ENCODE peak calls at places on chromosomes 7 and 10, in seven cellular contexts. One of them, this sample, is unnamed.
A peak's percentile ranks its signal among the peaks of the same experiment; 100 is the strongest.

GRCh38 chr10:79985481-79986072 is 36.7 kb upstream of the SFTPD start:
- DNase-seq in hepatocyte: peak; percentile 22
- DNase-seq in CD8-positive, alpha-beta memory T cell: no peak
- DNase-seq in astrocyte of the cerebellum: no peak
- DNase-seq in endothelial cell: no peak
- DNase-seq in T1000: no peak
- DNase-seq in NCI-H1048: no peak
- DNase-seq in this sample: no peak

GRCh38 chr10:117222552-117223412 is 18.1 kb upstream of the SLC18A2 start:
- DNase-seq in hepatocyte: no peak
- DNase-seq in CD8-positive, alpha-beta memory T cell: no peak
- DNase-seq in astrocyte of the cerebellum: no peak
- DNase-seq in endothelial cell: no peak
- DNase-seq in T1000: no peak
- DNase-seq in NCI-H1048: no peak
- DNase-seq in this sample: no peak

GRCh38 chr10:58972576-58973234 is 203.7 kb upstream of the PHYHIPL start:
- DNase-seq in hepatocyte: no peak
- DNase-seq in CD8-positive, alpha-beta memory T cell: no peak
- DNase-seq in astrocyte of the cerebellum: no peak
- DNase-seq in endothelial cell: no peak
- DNase-seq in T1000: no peak
- DNase-seq in NCI-H1048: no peak
- DNase-seq in this sample: no peak

GRCh38 chr10:52250562-52250961 is 63.5 kb upstream of the DKK1 start:
- DNase-seq in hepatocyte: no peak
- DNase-seq in CD8-positive, alpha-beta memory T cell: no peak
- DNase-seq in astrocyte of the cerebellum: no peak
- DNase-seq in endothelial cell: no peak
- DNase-seq in T1000: no peak
- DNase-seq in NCI-H1048: no peak
- DNase-seq in this sample: no peak

GRCh38 chr7:105613611-105614330 is 32.5 kb upstream of the EFCAB10 start:
- DNase-seq in hepatocyte: no peak
- DNase-seq in CD8-positive, alpha-beta memory T cell: no peak
- DNase-seq in astrocyte of the cerebellum: no peak
- DNase-seq in endothelial cell: no peak
- DNase-seq in T1000: no peak
- DNase-seq in NCI-H1048: no peak
- DNase-seq in this sample: no peak

GRCh38 chr7:57868771-57869483 is 418.9 kb downstream of the ZNF716 start:
- DNase-seq in hepatocyte: peak; percentile 3
- DNase-seq in CD8-positive, alpha-beta memory T cell: no peak
- DNase-seq in astrocyte of the cerebellum: no peak
- DNase-seq in endothelial cell: no peak
- DNase-seq in T1000: no peak
- DNase-seq in NCI-H1048: no peak
- DNase-seq in this sample: no peak

GRCh38 chr7:96996111-96996936 is 9.0 kb upstream of the DLX6 start:
- DNase-seq in hepatocyte: no peak
- DNase-seq in CD8-positive, alpha-beta memory T cell: no peak
- DNase-seq in astrocyte of the cerebellum: no peak
- DNase-seq in endothelial cell: no peak
- DNase-seq in T1000: no peak
- DNase-seq in NCI-H1048: no peak
- DNase-seq in this sample: no peak

GRCh38 chr10:2772135-2772534 is 295.2 kb upstream of the PFKP start:
- DNase-seq in hepatocyte: no peak
- DNase-seq in CD8-positive, alpha-beta memory T cell: no peak
- DNase-seq in astrocyte of the cerebellum: no peak
- DNase-seq in endothelial cell: no peak
- DNase-seq in T1000: no peak
- DNase-seq in NCI-H1048: no peak
- DNase-seq in this sample: no peak

GRCh38 chr10:87818505-87819273 is 663 bp upstream of the ATAD1 start:
- DNase-seq in hepatocyte: peak; percentile 51
- DNase-seq in CD8-positive, alpha-beta memory T cell: peak; percentile 51
- DNase-seq in astrocyte of the cerebellum: no peak
- DNase-seq in endothelial cell: peak; percentile 6
- DNase-seq in T1000: no peak
- DNase-seq in NCI-H1048: no peak
- DNase-seq in this sample: peak; percentile 23

GRCh38 chr7:140404565-140405080 is 765 bp downstream of the RAB19 start:
- DNase-seq in hepatocyte: no peak
- DNase-seq in CD8-positive, alpha-beta memory T cell: no peak
- DNase-seq in astrocyte of the cerebellum: peak; percentile 22
- DNase-seq in endothelial cell: no peak
- DNase-seq in T1000: no peak
- DNase-seq in NCI-H1048: no peak
- DNase-seq in this sample: no peak

GRCh38 chr7:139753079-139753692 is 24.6 kb downstream of the HIPK2 start:
- DNase-seq in hepatocyte: no peak
- DNase-seq in CD8-positive, alpha-beta memory T cell: no peak
- DNase-seq in astrocyte of the cerebellum: no peak
- DNase-seq in endothelial cell: no peak
- DNase-seq in T1000: no peak
- DNase-seq in NCI-H1048: no peak
- DNase-seq in this sample: no peak

GRCh38 chr7:73844131-73844547 is 1.8 kb upstream of the METTL27 start:
- DNase-seq in hepatocyte: no peak
- DNase-seq in CD8-positive, alpha-beta memory T cell: no peak
- DNase-seq in astrocyte of the cerebellum: no peak
- DNase-seq in endothelial cell: peak; percentile 56
- DNase-seq in T1000: no peak
- DNase-seq in NCI-H1048: no peak
- DNase-seq in this sample: no peak

GRCh38 chr10:86366033-86366901 is at the start of gene GRID1:
- DNase-seq in hepatocyte: peak; percentile 62
- DNase-seq in CD8-positive, alpha-beta memory T cell: no peak
- DNase-seq in astrocyte of the cerebellum: no peak
- DNase-seq in endothelial cell: peak; percentile 35
- DNase-seq in T1000: peak; percentile 65
- DNase-seq in NCI-H1048: no peak
- DNase-seq in this sample: peak; percentile 15

GRCh38 chr7:74572301-74573090 is 85.0 kb upstream of the GTF2I start:
- DNase-seq in hepatocyte: no peak
- DNase-seq in CD8-positive, alpha-beta memory T cell: no peak
- DNase-seq in astrocyte of the cerebellum: no peak
- DNase-seq in endothelial cell: no peak
- DNase-seq in T1000: no peak
- DNase-seq in NCI-H1048: no peak
- DNase-seq in this sample: peak; percentile 35

GRCh38 chr7:50315739-50316671 is 11.5 kb downstream of the IKZF1 start:
- DNase-seq in hepatocyte: no peak
- DNase-seq in CD8-positive, alpha-beta memory T cell: no peak
- DNase-seq in astrocyte of the cerebellum: no peak
- DNase-seq in endothelial cell: no peak
- DNase-seq in T1000: no peak
- DNase-seq in NCI-H1048: no peak
- DNase-seq in this sample: peak; percentile 60

GRCh38 chr10:22681301-22681700 is 33.1 kb downstream of the PIP4K2A start:
- DNase-seq in hepatocyte: no peak
- DNase-seq in CD8-positive, alpha-beta memory T cell: no peak
- DNase-seq in astrocyte of the cerebellum: no peak
- DNase-seq in endothelial cell: no peak
- DNase-seq in T1000: no peak
- DNase-seq in NCI-H1048: no peak
- DNase-seq in this sample: no peak

GRCh38 chr10:287814-288213 is 152.6 kb downstream of the ZMYND11 start:
- DNase-seq in hepatocyte: no peak
- DNase-seq in CD8-positive, alpha-beta memory T cell: no peak
- DNase-seq in astrocyte of the cerebellum: no peak
- DNase-seq in endothelial cell: peak; percentile 33
- DNase-seq in T1000: no peak
- DNase-seq in NCI-H1048: no peak
- DNase-seq in this sample: no peak

GRCh38 chr7:2523941-2524807 is 4.6 kb downstream of the LFNG start:
- DNase-seq in hepatocyte: peak; percentile 87
- DNase-seq in CD8-positive, alpha-beta memory T cell: no peak
- DNase-seq in astrocyte of the cerebellum: no peak
- DNase-seq in endothelial cell: peak; percentile 50
- DNase-seq in T1000: no peak
- DNase-seq in NCI-H1048: no peak
- DNase-seq in this sample: no peak

GRCh38 chr7:49001610-49002033 is 77.3 kb downstream of the CDC14C start:
- DNase-seq in hepatocyte: peak; percentile 64
- DNase-seq in CD8-positive, alpha-beta memory T cell: no peak
- DNase-seq in astrocyte of the cerebellum: no peak
- DNase-seq in endothelial cell: peak; percentile 64
- DNase-seq in T1000: no peak
- DNase-seq in NCI-H1048: peak; percentile 8
- DNase-seq in this sample: peak; percentile 2

GRCh38 chr10:112082134-112082533 is 101.4 kb downstream of the GPAM start:
- DNase-seq in hepatocyte: peak; percentile 25
- DNase-seq in CD8-positive, alpha-beta memory T cell: no peak
- DNase-seq in astrocyte of the cerebellum: no peak
- DNase-seq in endothelial cell: no peak
- DNase-seq in T1000: no peak
- DNase-seq in NCI-H1048: peak; percentile 23
- DNase-seq in this sample: peak; percentile 10

GRCh38 chr7:31707089-31707488 is 20.1 kb downstream of the PPP1R17 start:
- DNase-seq in hepatocyte: no peak
- DNase-seq in CD8-positive, alpha-beta memory T cell: no peak
- DNase-seq in astrocyte of the cerebellum: no peak
- DNase-seq in endothelial cell: no peak
- DNase-seq in T1000: no peak
- DNase-seq in NCI-H1048: no peak
- DNase-seq in this sample: no peak

GRCh38 chr10:90179696-90180407 is 478.5 kb downstream of the KIF20B start:
- DNase-seq in hepatocyte: peak; percentile 78
- DNase-seq in CD8-positive, alpha-beta memory T cell: no peak
- DNase-seq in astrocyte of the cerebellum: peak; percentile 49
- DNase-seq in endothelial cell: no peak
- DNase-seq in T1000: peak; percentile 57
- DNase-seq in NCI-H1048: no peak
- DNase-seq in this sample: peak; percentile 99

GRCh38 chr10:28801247-28801646 is 123.9 kb downstream of the BAMBI start:
- DNase-seq in hepatocyte: no peak
- DNase-seq in CD8-positive, alpha-beta memory T cell: no peak
- DNase-seq in astrocyte of the cerebellum: no peak
- DNase-seq in endothelial cell: no peak
- DNase-seq in T1000: no peak
- DNase-seq in NCI-H1048: no peak
- DNase-seq in this sample: no peak

This sample was measured in cardiac muscle cell.